ENCODE peak calls at places on chromosomes 2 and 18, in four cellular contexts. One of them, this sample, is unnamed.

GRCh38 chr2:71235930-71236587 is 9.2 kb upstream of the PAIP2B start:
- DNase-seq in stomach: no peak
- DNase-seq in CD8-positive, alpha-beta memory T cell: no peak
- DNase-seq in left ventricle myocardium inferior: no peak
- DNase-seq in this sample: no peak

GRCh38 chr18:79490593-79491551 is 95.1 kb downstream of the NFATC1 start:
- DNase-seq in stomach: no peak
- DNase-seq in CD8-positive, alpha-beta memory T cell: no peak
- DNase-seq in left ventricle myocardium inferior: peak; percentile 12
- DNase-seq in this sample: peak; percentile 13

GRCh38 chr2:16869711-16870110 is 204.1 kb upstream of the CYRIA start:
- DNase-seq in stomach: no peak
- DNase-seq in CD8-positive, alpha-beta memory T cell: no peak
- DNase-seq in left ventricle myocardium inferior: no peak
- DNase-seq in this sample: peak; percentile 27

GRCh38 chr2:118967124-118967880 is 25.3 kb downstream of the MARCO start:
- DNase-seq in stomach: no peak
- DNase-seq in CD8-positive, alpha-beta memory T cell: no peak
- DNase-seq in left ventricle myocardium inferior: no peak
- DNase-seq in this sample: no peak

GRCh38 chr2:21279525-21279924 is 155.8 kb downstream of the TDRD15 start:
- DNase-seq in stomach: no peak
- DNase-seq in CD8-positive, alpha-beta memory T cell: no peak
- DNase-seq in left ventricle myocardium inferior: no peak
- DNase-seq in this sample: peak; percentile 54

GRCh38 chr2:25819597-25820039 is 58.7 kb downstream of the ASXL2 start:
- DNase-seq in stomach: no peak
- DNase-seq in CD8-positive, alpha-beta memory T cell: no peak
- DNase-seq in left ventricle myocardium inferior: no peak
- DNase-seq in this sample: no peak

GRCh38 chr18:61336766-61337165 is 3.5 kb downstream of the CDH20 start:
- DNase-seq in stomach: no peak
- DNase-seq in CD8-positive, alpha-beta memory T cell: no peak
- DNase-seq in left ventricle myocardium inferior: no peak
- DNase-seq in this sample: no peak

GRCh38 chr2:73257021-73257420 is 22.9 kb downstream of the CCT7 start:
- DNase-seq in stomach: no peak
- DNase-seq in CD8-positive, alpha-beta memory T cell: no peak
- DNase-seq in left ventricle myocardium inferior: no peak
- DNase-seq in this sample: no peak

GRCh38 chr2:70805987-70806386 is 14.4 kb downstream of the CLEC4F start:
- DNase-seq in stomach: no peak
- DNase-seq in CD8-positive, alpha-beta memory T cell: no peak
- DNase-seq in left ventricle myocardium inferior: no peak
- DNase-seq in this sample: no peak

GRCh38 chr2:99706734-99707133 is 216.9 kb upstream of the REV1 start:
- DNase-seq in stomach: no peak
- DNase-seq in CD8-positive, alpha-beta memory T cell: no peak
- DNase-seq in left ventricle myocardium inferior: no peak
- DNase-seq in this sample: no peak

GRCh38 chr2:18559531-18559930 is 922 bp downstream of the RDH14 start:
- DNase-seq in stomach: no peak
- DNase-seq in CD8-positive, alpha-beta memory T cell: no peak
- DNase-seq in left ventricle myocardium inferior: no peak
- DNase-seq in this sample: peak; percentile 26

GRCh38 chr2:211745295-211746097 is 793.1 kb downstream of the ERBB4 start:
- DNase-seq in stomach: peak; percentile 47
- DNase-seq in CD8-positive, alpha-beta memory T cell: no peak
- DNase-seq in left ventricle myocardium inferior: no peak
- DNase-seq in this sample: no peak

GRCh38 chr2:100238471-100238870 is 83.8 kb downstream of the LONRF2 start:
- DNase-seq in stomach: no peak
- DNase-seq in CD8-positive, alpha-beta memory T cell: no peak
- DNase-seq in left ventricle myocardium inferior: no peak
- DNase-seq in this sample: no peak

GRCh38 chr18:28801876-28802275 is 624.9 kb upstream of the CDH2 start:
- DNase-seq in stomach: no peak
- DNase-seq in CD8-positive, alpha-beta memory T cell: no peak
- DNase-seq in left ventricle myocardium inferior: no peak
- DNase-seq in this sample: no peak

GRCh38 chr18:48819276-48819675 is 131.5 kb downstream of the SMAD7 start:
- DNase-seq in stomach: peak; percentile 14
- DNase-seq in CD8-positive, alpha-beta memory T cell: no peak
- DNase-seq in left ventricle myocardium inferior: peak; percentile 67
- DNase-seq in this sample: peak; percentile 70

GRCh38 chr2:152826880-152827279 is 108.5 kb downstream of the ARL6IP6 start:
- DNase-seq in stomach: no peak
- DNase-seq in CD8-positive, alpha-beta memory T cell: no peak
- DNase-seq in left ventricle myocardium inferior: no peak
- DNase-seq in this sample: no peak

GRCh38 chr2:224217233-224217961 is 178.3 kb upstream of the SERPINE2 start:
- DNase-seq in stomach: no peak
- DNase-seq in CD8-positive, alpha-beta memory T cell: no peak
- DNase-seq in left ventricle myocardium inferior: no peak
- DNase-seq in this sample: no peak

GRCh38 chr2:47223980-47224379 is 68.9 kb upstream of the STPG4 start:
- DNase-seq in stomach: no peak
- DNase-seq in CD8-positive, alpha-beta memory T cell: no peak
- DNase-seq in left ventricle myocardium inferior: no peak
- DNase-seq in this sample: no peak

GRCh38 chr2:177532567-177532966 is 140.0 kb downstream of the AGPS start:
- DNase-seq in stomach: no peak
- DNase-seq in CD8-positive, alpha-beta memory T cell: no peak
- DNase-seq in left ventricle myocardium inferior: no peak
- DNase-seq in this sample: no peak
- H3K27me3 ChIP-seq in stomach: no peaks in the 10 kb centered on the region
- H3K27me3 ChIP-seq in CD8-positive, alpha-beta memory T cell: no peaks in the 10 kb centered on the region
- H3K27me3 ChIP-seq in left ventricle myocardium inferior: no peaks in the 10 kb centered on the region
- H3K27me3 ChIP-seq in this sample: no peaks in the 10 kb centered on the region

GRCh38 chr2:95022309-95023221 is 2.9 kb upstream of the MAL start:
- DNase-seq in stomach: peak; percentile 79
- DNase-seq in CD8-positive, alpha-beta memory T cell: peak; percentile 44
- DNase-seq in left ventricle myocardium inferior: peak; percentile 57
- DNase-seq in this sample: peak; percentile 55

GRCh38 chr2:95021847-95022246 is 3.7 kb upstream of the MAL start:
- DNase-seq in stomach: no peak
- DNase-seq in CD8-positive, alpha-beta memory T cell: no peak
- DNase-seq in left ventricle myocardium inferior: no peak
- DNase-seq in this sample: peak; percentile 20

GRCh38 chr2:95024306-95024880 is 1.1 kb upstream of the MAL start:
- DNase-seq in stomach: no peak
- DNase-seq in CD8-positive, alpha-beta memory T cell: no peak
- DNase-seq in left ventricle myocardium inferior: no peak
- DNase-seq in this sample: peak; percentile 56

GRCh38 chr2:95024960-95025405 is 525 bp upstream of the MAL start:
- DNase-seq in stomach: no peak
- DNase-seq in CD8-positive, alpha-beta memory T cell: no peak
- DNase-seq in left ventricle myocardium inferior: no peak
- DNase-seq in this sample: peak; percentile 60

GRCh38 chr2:95023222-95023597 is 2.3 kb upstream of the MAL start:
- DNase-seq in stomach: peak; percentile 61
- DNase-seq in CD8-positive, alpha-beta memory T cell: no peak
- DNase-seq in left ventricle myocardium inferior: no peak
- DNase-seq in this sample: no peak
- H3K27me3 ChIP-seq in stomach: peaks cover 47% of the 10 kb centered on the region
- H3K27me3 ChIP-seq in CD8-positive, alpha-beta memory T cell: no peaks in the 10 kb centered on the region
- H3K27me3 ChIP-seq in left ventricle myocardium inferior: peaks cover 84% of the 10 kb centered on the region
- H3K27me3 ChIP-seq in this sample: no peaks in the 10 kb centered on the region

GRCh38 chr2:64243081-64244048 is 99.1 kb upstream of the PELI1 start:
- DNase-seq in stomach: no peak
- DNase-seq in CD8-positive, alpha-beta memory T cell: no peak
- DNase-seq in left ventricle myocardium inferior: no peak
- DNase-seq in this sample: no peak
- H3K27me3 ChIP-seq in stomach: no peaks in the 10 kb centered on the region
- H3K27me3 ChIP-seq in CD8-positive, alpha-beta memory T cell: no peaks in the 10 kb centered on the region
- H3K27me3 ChIP-seq in left ventricle myocardium inferior: no peaks in the 10 kb centered on the region
- H3K27me3 ChIP-seq in this sample: no peaks in the 10 kb centered on the region

GRCh38 chr2:172735646-172736418 is at the start of gene RAPGEF4:
- DNase-seq in stomach: no peak
- DNase-seq in CD8-positive, alpha-beta memory T cell: no peak
- DNase-seq in left ventricle myocardium inferior: no peak
- DNase-seq in this sample: peak; percentile 39
- H3K27me3 ChIP-seq in stomach: peaks cover 19% of the 10 kb centered on the region
- H3K27me3 ChIP-seq in CD8-positive, alpha-beta memory T cell: peaks cover 7% of the 10 kb centered on the region
- H3K27me3 ChIP-seq in left ventricle myocardium inferior: peaks cover 53% of the 10 kb centered on the region
- H3K27me3 ChIP-seq in this sample: no peaks in the 10 kb centered on the region

DNA sequence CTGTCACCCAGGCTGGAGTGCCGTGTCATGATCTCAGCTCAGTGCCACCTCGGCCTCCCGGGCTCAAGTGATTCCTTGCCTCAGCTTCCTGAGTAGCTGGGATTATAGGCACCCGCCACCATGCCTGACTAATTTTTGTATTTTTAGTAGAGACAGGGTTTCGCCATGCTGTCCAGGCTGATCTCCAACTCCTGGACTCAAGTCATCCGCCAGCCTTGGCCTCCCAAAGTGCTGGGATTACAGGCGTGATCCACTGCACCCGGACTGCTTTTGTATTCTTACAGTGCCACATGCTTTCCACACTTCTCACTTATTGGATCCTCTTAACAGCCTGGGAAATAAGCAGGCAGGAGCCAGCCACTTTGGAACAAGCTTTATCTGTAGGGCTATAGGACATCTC is 25.3 kb upstream of the BCL2L11 start:
- DNase-seq in stomach: no peak
- DNase-seq in CD8-positive, alpha-beta memory T cell: no peak
- DNase-seq in left ventricle myocardium inferior: no peak
- DNase-seq in this sample: no peak
- H3K27me3 ChIP-seq in stomach: no peaks in the 10 kb centered on the region
- H3K27me3 ChIP-seq in CD8-positive, alpha-beta memory T cell: no peaks in the 10 kb centered on the region
- H3K27me3 ChIP-seq in left ventricle myocardium inferior: peaks cover 7% of the 10 kb centered on the region
- H3K27me3 ChIP-seq in this sample: peaks cover 2% of the 10 kb centered on the region

DNA sequence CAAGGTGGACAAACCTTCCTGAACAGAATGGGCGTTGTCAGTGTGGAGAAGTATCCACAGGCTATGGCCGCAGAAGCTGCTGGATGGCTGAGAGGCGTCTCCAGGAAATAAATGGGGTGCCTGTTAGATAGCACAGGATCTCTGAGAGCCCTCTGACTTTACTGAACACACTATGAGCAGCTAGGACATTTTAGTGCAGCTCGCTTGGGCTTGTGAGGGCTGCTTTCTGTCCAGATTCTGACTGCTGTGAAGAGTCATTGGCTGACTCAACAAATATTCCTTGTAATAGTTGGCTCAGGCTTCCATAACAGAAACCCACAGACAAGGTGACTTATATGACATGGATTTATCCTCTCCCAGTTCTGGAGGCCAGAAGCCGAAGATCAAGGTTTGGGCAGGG is 100.2 kb upstream of the SNTG2 start:
- DNase-seq in stomach: no peak
- DNase-seq in CD8-positive, alpha-beta memory T cell: no peak
- DNase-seq in left ventricle myocardium inferior: no peak
- DNase-seq in this sample: no peak
- H3K27me3 ChIP-seq in stomach: no peaks in the 10 kb centered on the region
- H3K27me3 ChIP-seq in CD8-positive, alpha-beta memory T cell: no peaks in the 10 kb centered on the region
- H3K27me3 ChIP-seq in left ventricle myocardium inferior: peaks cover 23% of the 10 kb centered on the region
- H3K27me3 ChIP-seq in this sample: no peaks in the 10 kb centered on the region

GRCh38 chr2:65375723-65376122 is 56.7 kb downstream of the SPRED2 start:
- DNase-seq in stomach: no peak
- DNase-seq in CD8-positive, alpha-beta memory T cell: no peak
- DNase-seq in left ventricle myocardium inferior: no peak
- DNase-seq in this sample: no peak

GRCh38 chr2:65379721-65380171 is 52.7 kb downstream of the SPRED2 start:
- DNase-seq in stomach: no peak
- DNase-seq in CD8-positive, alpha-beta memory T cell: no peak
- DNase-seq in left ventricle myocardium inferior: no peak
- DNase-seq in this sample: no peak

GRCh38 chr2:65379168-65379672 is 53.2 kb downstream of the SPRED2 start:
- DNase-seq in stomach: no peak
- DNase-seq in CD8-positive, alpha-beta memory T cell: no peak
- DNase-seq in left ventricle myocardium inferior: no peak
- DNase-seq in this sample: no peak

GRCh38 chr2:65378308-65378689 is 54.1 kb downstream of the SPRED2 start:
- DNase-seq in stomach: no peak
- DNase-seq in CD8-positive, alpha-beta memory T cell: no peak
- DNase-seq in left ventricle myocardium inferior: no peak
- DNase-seq in this sample: no peak

DNA sequence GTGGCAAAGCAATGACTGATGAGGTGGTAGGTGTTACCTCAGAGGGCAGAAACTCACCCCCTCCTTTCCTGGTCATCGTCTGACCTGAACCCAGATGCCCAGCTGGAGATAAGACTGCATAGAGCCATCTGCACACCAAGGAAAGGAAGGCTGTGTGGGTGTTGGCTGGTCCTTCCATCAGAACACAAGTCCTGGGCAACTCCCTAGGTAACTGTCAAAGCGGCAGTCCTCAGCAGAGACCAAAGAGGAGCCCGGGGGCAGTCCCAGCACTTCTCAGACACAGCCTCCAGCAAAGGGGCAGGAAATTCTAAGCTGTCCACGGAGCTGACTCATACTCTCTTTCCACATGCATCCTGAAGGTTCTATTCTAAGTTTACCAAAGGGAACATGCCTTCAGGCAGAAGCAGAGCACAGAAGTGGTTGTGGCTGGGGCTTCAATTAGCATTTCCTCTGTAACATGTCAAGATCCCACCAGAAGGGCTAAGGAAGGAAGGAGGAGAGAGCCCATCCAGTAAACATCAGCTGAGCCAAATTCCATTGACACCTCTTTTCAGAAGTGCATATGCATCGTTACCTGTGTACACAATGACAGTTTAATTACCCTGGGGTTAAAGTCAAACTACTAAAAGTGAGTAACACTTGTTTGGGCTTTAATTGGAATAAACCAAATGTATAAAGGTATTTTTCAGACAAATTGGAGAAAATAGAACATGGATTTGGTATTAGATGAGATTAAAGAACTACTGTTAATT is 54.7 kb downstream of the SPRED2 start:
- DNase-seq in stomach: no peak
- DNase-seq in CD8-positive, alpha-beta memory T cell: no peak
- DNase-seq in left ventricle myocardium inferior: no peak
- DNase-seq in this sample: no peak
- H3K27me3 ChIP-seq in stomach: no peaks in the 10 kb centered on the region
- H3K27me3 ChIP-seq in CD8-positive, alpha-beta memory T cell: no peaks in the 10 kb centered on the region
- H3K27me3 ChIP-seq in left ventricle myocardium inferior: no peaks in the 10 kb centered on the region
- H3K27me3 ChIP-seq in this sample: no peaks in the 10 kb centered on the region

GRCh38 chr2:30629866-30630265 is 177.4 kb downstream of the CAPN13 start:
- DNase-seq in stomach: no peak
- DNase-seq in CD8-positive, alpha-beta memory T cell: no peak
- DNase-seq in left ventricle myocardium inferior: no peak
- DNase-seq in this sample: no peak
- H3K27me3 ChIP-seq in stomach: no peaks in the 10 kb centered on the region
- H3K27me3 ChIP-seq in CD8-positive, alpha-beta memory T cell: no peaks in the 10 kb centered on the region
- H3K27me3 ChIP-seq in left ventricle myocardium inferior: no peaks in the 10 kb centered on the region
- H3K27me3 ChIP-seq in this sample: no peaks in the 10 kb centered on the region